ENCODE peak calls at places on chromosome 5, in four cellular contexts. I is breast epithelium, U is hepatocyte, A is lung. H is an unnamed sample.

GRCh38 chr5:139482050-139482889 is at the start of gene STING1:
- DNase-seq in I (peak; percentile 91), U (peak; percentile 86), A (peak; percentile 95), H (peak; percentile 92)

GRCh38 chr5:164505791-164506190 is 1000.4 kb downstream of the MAT2B start:
- DNase-seq in I (no peak), U (no peak), A (no peak), H (no peak)

GRCh38 chr5:154608531-154609011 is 130.5 kb upstream of the HAND1 start:
- DNase-seq in I (no peak), U (no peak), A (no peak), H (no peak)

GRCh38 chr5:89228355-89228754 is 345.4 kb upstream of the MEF2C start:
- DNase-seq in I (no peak), U (no peak), A (no peak), H (no peak)

GRCh38 chr5:72324186-72324825 is 4.1 kb downstream of the PTCD2 start:
- DNase-seq in I (no peak), U (no peak), A (no peak), H (no peak)

GRCh38 chr5:146690880-146691355 is 174.9 kb upstream of the GPR151 start:
- DNase-seq in I (no peak), U (no peak), A (no peak), H (no peak)

GRCh38 chr5:17443333-17444125 is 54.5 kb upstream of the TAF11L2 start:
- DNase-seq in I (no peak), U (no peak), A (peak; percentile 53), H (no peak)

GRCh38 chr5:69238760-69239251 is 4.1 kb downstream of the CDK7 start:
- DNase-seq in I (no peak), U (no peak), A (no peak), H (no peak)

GRCh38 chr5:18546570-18546969 is 912.3 kb downstream of the TAF11L14 start:
- DNase-seq in I (no peak), U (no peak), A (no peak), H (no peak)

GRCh38 chr5:18553269-18553668 is 919.0 kb downstream of the TAF11L14 start:
- DNase-seq in I (no peak), U (peak; percentile 45), A (peak; percentile 40), H (no peak)

GRCh38 chr5:18551716-18552115 is 917.5 kb downstream of the TAF11L14 start:
- DNase-seq in I (no peak), U (no peak), A (no peak), H (no peak)
- H3K4me1 ChIP-seq in I (no peaks in the 10 kb centered on the region), U (no peaks in the 10 kb centered on the region), A (no peaks in the 10 kb centered on the region), H (no peaks in the 10 kb centered on the region)

DNA sequence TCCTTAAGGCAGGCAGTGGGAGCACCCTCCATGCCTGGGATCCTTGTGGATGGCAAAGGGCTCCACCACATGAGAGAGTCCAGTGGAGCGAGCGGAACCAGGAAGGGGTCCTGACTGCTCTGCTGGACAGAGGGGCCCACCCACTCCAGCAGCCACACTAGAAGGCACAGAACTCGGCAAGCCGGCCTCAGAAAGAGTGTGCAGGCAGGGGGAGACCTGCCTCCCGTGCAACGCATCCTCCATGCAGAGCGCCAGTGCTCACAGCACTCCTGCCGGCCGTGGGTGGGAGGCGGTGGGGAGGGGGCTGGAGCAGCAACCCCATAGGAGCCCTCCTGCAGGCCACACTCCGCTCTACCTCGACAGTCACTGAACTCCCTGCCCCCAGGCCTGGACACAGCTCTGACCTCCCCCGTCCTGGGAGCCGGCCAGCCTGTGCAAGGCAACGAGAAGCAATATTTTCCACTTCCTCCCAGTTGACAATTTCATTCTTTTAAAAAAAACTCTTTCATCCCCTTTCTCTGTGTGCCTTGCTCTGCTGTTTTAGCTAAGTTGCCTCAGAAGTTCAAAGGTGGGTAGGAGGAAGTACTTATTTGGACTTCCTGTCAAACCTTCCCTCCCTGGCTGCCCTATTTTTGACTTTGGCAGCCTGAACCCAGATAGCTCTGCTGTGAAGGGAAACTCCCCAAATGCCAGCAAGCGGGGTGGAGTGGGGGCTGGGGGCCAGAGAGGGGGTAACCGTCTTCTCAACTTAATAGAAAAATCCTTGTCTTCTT is 5.3 kb upstream of the LCP2 start:
- DNase-seq in I (no peak), U (no peak), A (no peak), H (peak; percentile 87)
- H3K4me1 ChIP-seq in I (peaks cover 5% of the 10 kb centered on the region), U (no peaks in the 10 kb centered on the region), A (peaks cover 4% of the 10 kb centered on the region), H (peaks cover 9% of the 10 kb centered on the region)

GRCh38 chr5:14777932-14778788 is 93.4 kb downstream of the ANKH start:
- DNase-seq in I (no peak), U (no peak), A (no peak), H (no peak)
- H3K4me1 ChIP-seq in I (no peaks in the 10 kb centered on the region), U (no peaks in the 10 kb centered on the region), A (peaks cover 10% of the 10 kb centered on the region), H (peaks cover 8% of the 10 kb centered on the region)

DNA sequence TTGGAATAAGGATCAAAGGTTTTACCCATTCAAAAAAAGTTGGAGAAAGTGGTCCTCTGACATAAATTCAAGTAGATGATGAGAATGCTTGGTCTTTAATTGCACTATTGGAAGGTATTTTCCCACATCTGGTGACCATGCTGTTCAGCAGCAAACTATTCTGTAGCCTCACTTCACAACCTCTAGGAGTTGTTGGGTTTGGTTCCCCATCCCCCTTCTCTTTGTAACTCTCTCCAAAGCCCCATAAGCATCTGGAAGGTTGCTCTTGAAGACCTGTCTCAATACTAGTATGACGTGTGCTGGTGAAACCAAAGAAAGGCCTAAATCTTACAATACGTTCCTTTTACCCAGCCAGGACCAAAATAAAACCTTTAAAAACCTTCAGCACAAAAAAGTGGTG is 8.5 kb downstream of the RGMB start:
- DNase-seq in I (no peak), U (no peak), A (no peak), H (no peak)
- H3K4me1 ChIP-seq in I (peaks cover 9% of the 10 kb centered on the region), U (peaks cover 14% of the 10 kb centered on the region), A (peaks cover 17% of the 10 kb centered on the region), H (peaks cover 27% of the 10 kb centered on the region)

GRCh38 chr5:179762781-179763176 is 30.2 kb downstream of the MAML1 start:
- DNase-seq in I (no peak), U (no peak), A (no peak), H (no peak)
- H3K4me1 ChIP-seq in I (peaks cover 10% of the 10 kb centered on the region), U (peaks cover 21% of the 10 kb centered on the region), A (peaks cover 21% of the 10 kb centered on the region), H (no peaks in the 10 kb centered on the region)

GRCh38 chr5:172796306-172796705 is 25.3 kb upstream of the DUSP1 start:
- DNase-seq in I (no peak), U (no peak), A (no peak), H (no peak)

GRCh38 chr5:172797800-172798199 is 26.8 kb upstream of the DUSP1 start:
- DNase-seq in I (no peak), U (no peak), A (no peak), H (peak; percentile 53)

GRCh38 chr5:172800088-172800551 is 29.1 kb upstream of the DUSP1 start:
- DNase-seq in I (no peak), U (peak; percentile 54), A (peak; percentile 84), H (peak; percentile 84)

GRCh38 chr5:172799416-172799815 is 28.4 kb upstream of the DUSP1 start:
- DNase-seq in I (no peak), U (no peak), A (no peak), H (no peak)

DNA sequence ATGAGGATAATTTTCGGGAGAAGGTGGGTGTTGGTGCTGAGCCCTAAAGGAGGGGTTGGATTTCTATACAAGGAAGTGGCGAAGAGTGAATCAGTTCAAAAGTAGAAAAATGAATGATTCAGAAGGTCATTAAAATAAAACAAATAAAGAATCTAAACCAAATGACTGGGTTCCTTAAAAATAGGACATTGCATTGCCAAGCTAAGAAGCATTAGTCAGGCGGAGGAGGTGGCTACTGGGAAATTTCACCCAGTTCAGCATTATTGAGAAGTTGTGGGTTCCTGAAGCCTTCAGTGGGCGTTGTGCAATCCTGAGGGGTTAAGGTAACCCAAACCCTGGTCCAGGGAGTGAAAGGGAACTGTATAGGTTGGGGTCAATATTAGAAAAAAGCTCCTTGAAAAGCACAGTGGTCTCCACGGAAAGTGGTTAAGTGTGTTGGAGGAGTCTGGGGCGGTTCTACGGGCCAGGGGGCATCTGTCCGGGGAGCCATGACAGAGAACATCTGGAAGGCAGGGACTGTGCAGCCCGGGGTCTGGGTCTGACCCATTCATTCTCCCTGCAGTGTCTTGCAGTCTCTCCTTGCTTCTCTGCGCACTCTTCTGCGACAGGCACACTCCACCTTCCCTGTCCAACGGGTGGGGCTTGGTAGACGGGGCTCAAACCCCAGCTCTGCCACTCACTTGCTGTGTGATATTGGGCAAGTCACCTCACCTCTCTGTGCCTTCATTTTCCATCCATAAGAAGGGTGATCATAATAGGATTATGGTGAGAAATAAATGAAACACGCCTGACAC is 27.6 kb upstream of the DUSP1 start:
- DNase-seq in I (no peak), U (no peak), A (peak; percentile 68), H (peak; percentile 84)
- H3K4me1 ChIP-seq in I (no peaks in the 10 kb centered on the region), U (peaks cover 9% of the 10 kb centered on the region), A (peaks cover 31% of the 10 kb centered on the region), H (no peaks in the 10 kb centered on the region)

GRCh38 chr5:78548216-78548615 is 100.4 kb downstream of the LHFPL2 start:
- DNase-seq in I (no peak), U (no peak), A (no peak), H (no peak)
- H3K4me1 ChIP-seq in I (no peaks in the 10 kb centered on the region), U (peaks cover 8% of the 10 kb centered on the region), A (peaks cover 10% of the 10 kb centered on the region), H (peaks cover 28% of the 10 kb centered on the region)

GRCh38 chr5:111313017-111313724 is 89.0 kb downstream of the CAMK4 start:
- DNase-seq in I (no peak), U (no peak), A (no peak), H (no peak)

GRCh38 chr5:111308951-111309350 is 84.8 kb downstream of the CAMK4 start:
- DNase-seq in I (no peak), U (no peak), A (no peak), H (no peak)

GRCh38 chr5:111309384-111309783 is 85.2 kb downstream of the CAMK4 start:
- DNase-seq in I (no peak), U (no peak), A (no peak), H (no peak)

GRCh38 chr5:111310713-111311620 is 86.8 kb downstream of the CAMK4 start:
- DNase-seq in I (no peak), U (no peak), A (no peak), H (no peak)
- H3K4me1 ChIP-seq in I (no peaks in the 10 kb centered on the region), U (no peaks in the 10 kb centered on the region), A (no peaks in the 10 kb centered on the region), H (no peaks in the 10 kb centered on the region)

GRCh38 chr5:109192027-109192426 is 217.7 kb downstream of the PJA2 start:
- DNase-seq in I (no peak), U (no peak), A (no peak), H (no peak)

GRCh38 chr5:109186759-109187158 is 223.0 kb downstream of the PJA2 start:
- DNase-seq in I (no peak), U (no peak), A (no peak), H (no peak)

GRCh38 chr5:109192543-109193281 is 217.1 kb downstream of the PJA2 start:
- DNase-seq in I (no peak), U (peak; percentile 11), A (no peak), H (no peak)

GRCh38 chr5:109195667-109196066 is 214.1 kb downstream of the PJA2 start:
- DNase-seq in I (no peak), U (no peak), A (no peak), H (no peak)

DNA sequence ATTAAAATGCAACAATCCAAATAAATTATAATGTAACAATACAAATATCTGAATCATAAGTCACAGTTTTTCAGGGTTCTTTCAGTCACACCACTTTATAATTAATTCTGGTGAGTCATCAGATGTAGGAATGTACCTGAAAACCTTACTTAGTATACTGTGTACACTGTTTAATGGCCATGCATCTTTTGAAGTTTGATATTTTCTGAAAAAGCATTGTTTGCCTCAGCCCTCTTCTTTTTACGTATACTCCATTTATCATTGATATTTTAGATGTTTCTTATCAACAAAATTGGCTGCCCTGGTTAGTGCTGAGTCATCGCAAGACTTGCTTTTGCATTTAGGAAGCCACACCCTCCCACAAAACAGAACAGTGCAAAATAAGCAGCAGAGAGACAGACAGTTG is 218.6 kb downstream of the PJA2 start:
- DNase-seq in I (no peak), U (no peak), A (no peak), H (no peak)
- H3K4me1 ChIP-seq in I (no peaks in the 10 kb centered on the region), U (peaks cover 19% of the 10 kb centered on the region), A (no peaks in the 10 kb centered on the region), H (no peaks in the 10 kb centered on the region)

H was measured in sigmoid colon.